ENCODE peak calls at places on chromosomes 4 and X, in eight cellular contexts. S, V, X, Z, R, D, B and Q are unnamed samples. For H3K4me1, the result is how much of the 10 kb centered on the place peaks cover.

GRCh38 chrX:118569676-118570075 is 74.1 kb downstream of the DOCK11 start:
- DNase-seq in S (no peak), V (no peak), X (no peak), Z (no peak), R (no peak), D (peak), B (no peak), Q (no peak)

GRCh38 chr4:176475091-176475490 is 155.3 kb downstream of the SPCS3 start:
- DNase-seq in S (no peak), V (no peak), X (no peak), Z (no peak), R (no peak), D (no peak), B (no peak), Q (no peak)

GRCh38 chr4:2827071-2827873 is 16.4 kb upstream of the ADD1 start:
- DNase-seq in S (no peak), V (no peak), X (no peak), Z (no peak), R (no peak), D (no peak), B (no peak), Q (no peak)

GRCh38 chr4:57320880-57321279 is 210.7 kb upstream of the IGFBP7 start:
- DNase-seq in S (no peak), V (no peak), X (no peak), Z (no peak), R (no peak), D (no peak), B (no peak), Q (no peak)

GRCh38 chr4:168541608-168541953 is 44.7 kb downstream of the PALLD start:
- DNase-seq in S (no peak), V (no peak), X (no peak), Z (no peak), R (no peak), D (no peak), B (no peak), Q (no peak)

GRCh38 chr4:90198086-90198847 is 71.1 kb downstream of the CCSER1 start:
- DNase-seq in S (no peak), V (no peak), X (no peak), Z (no peak), R (peak), D (no peak), B (no peak), Q (no peak)

GRCh38 chr4:182826391-182826790 is 90.8 kb downstream of the DCTD start:
- DNase-seq in S (no peak), V (no peak), X (no peak), Z (no peak), R (no peak), D (no peak), B (no peak), Q (no peak)

GRCh38 chrX:44580466-44580865 is 37.8 kb upstream of the FUNDC1 start:
- DNase-seq in S (no peak), V (no peak), X (no peak), Z (no peak), R (no peak), D (no peak), B (no peak), Q (no peak)

GRCh38 chrX:138745215-138745614 is 33.7 kb upstream of the FGF13 start:
- DNase-seq in S (peak), V (no peak), X (peak), Z (no peak), R (peak), D (peak), B (peak), Q (no peak)

GRCh38 chrX:35380808-35381700 is 417.1 kb upstream of the MAGEB16 start:
- DNase-seq in S (no peak), V (no peak), X (no peak), Z (no peak), R (peak), D (peak), B (peak), Q (no peak)

GRCh38 chrX:37722595-37722994 is 37.0 kb downstream of the XK start:
- DNase-seq in S (no peak), V (no peak), X (no peak), Z (no peak), R (no peak), D (no peak), B (no peak), Q (no peak)

GRCh38 chr4:1048781-1049590 is 37.6 kb downstream of the FGFRL1 start:
- DNase-seq in S (peak), V (no peak), X (no peak), Z (no peak), R (no peak), D (no peak), B (peak), Q (no peak)

GRCh38 chr4:121800638-121800960 is 524 bp upstream of the EXOSC9 start:
- DNase-seq in S (no peak), V (no peak), X (no peak), Z (no peak), R (no peak), D (no peak), B (no peak), Q (no peak)

GRCh38 chrX:53686151-53686885 is at the start of gene HUWE1:
- DNase-seq in S (peak), V (peak), X (peak), Z (peak), R (peak), D (peak), B (peak), Q (peak)

GRCh38 chr4:8886625-8887406 is 15.2 kb upstream of the HMX1 start:
- DNase-seq in S (no peak), V (no peak), X (no peak), Z (no peak), R (no peak), D (no peak), B (no peak), Q (no peak)

GRCh38 chrX:46589977-46590723 is 16.6 kb downstream of the CHST7 start:
- DNase-seq in S (no peak), V (no peak), X (no peak), Z (no peak), R (no peak), D (no peak), B (peak), Q (no peak)

GRCh38 chr4:145034727-145035211 is 63.2 kb downstream of the ANAPC10 start:
- DNase-seq in S (no peak), V (no peak), X (no peak), Z (no peak), R (no peak), D (no peak), B (no peak), Q (no peak)

GRCh38 chrX:40109288-40110008 is 11.7 kb upstream of the BCOR start:
- DNase-seq in S (peak), V (peak), X (peak), Z (no peak), R (peak), D (peak), B (peak), Q (peak)

GRCh38 chr4:7301846-7302630 is 109.7 kb downstream of the SORCS2 start:
- DNase-seq in S (no peak), V (no peak), X (no peak), Z (no peak), R (no peak), D (no peak), B (no peak), Q (no peak)

GRCh38 chr4:73661646-73662119 is 41.4 kb upstream of the RASSF6 start:
- DNase-seq in S (no peak), V (no peak), X (no peak), Z (no peak), R (no peak), D (no peak), B (no peak), Q (no peak)

GRCh38 chrX:12894074-12894691 is 12.2 kb upstream of the TLR8 start:
- DNase-seq in S (no peak), V (no peak), X (peak), Z (peak), R (peak), D (peak), B (no peak), Q (no peak)

GRCh38 chr4:6775746-6776145 is 6.8 kb upstream of the KIAA0232 start:
- DNase-seq in S (no peak), V (no peak), X (no peak), Z (no peak), R (no peak), D (no peak), B (no peak), Q (no peak)

GRCh38 chr4:156583265-156583664 is 388.3 kb downstream of the PDGFC start:
- DNase-seq in S (no peak), V (no peak), X (no peak), Z (no peak), R (no peak), D (no peak), B (no peak), Q (no peak)

GRCh38 chrX:101117701-101118100 is 19.7 kb downstream of the CENPI start:
- DNase-seq in S (no peak), V (no peak), X (no peak), Z (no peak), R (no peak), D (no peak), B (no peak), Q (no peak)

GRCh38 chr4:178086324-178086723 is 644.1 kb upstream of the AGA start:
- DNase-seq in S (peak), V (no peak), X (no peak), Z (no peak), R (peak), D (no peak), B (no peak), Q (no peak)

GRCh38 chr4:87849612-87850011 is 16.8 kb downstream of the MEPE start:
- DNase-seq in S (no peak), V (no peak), X (no peak), Z (no peak), R (no peak), D (no peak), B (no peak), Q (no peak)

GRCh38 chr4:94757192-94758140 is at the start of gene BMPR1B:
- DNase-seq in S (peak), V (no peak), X (no peak), Z (no peak), R (peak), D (no peak), B (peak), Q (peak)

GRCh38 chr4:15006416-15007024 is 4.2 kb downstream of the CPEB2 start:
- DNase-seq in S (no peak), V (no peak), X (no peak), Z (no peak), R (no peak), D (peak), B (no peak), Q (no peak)

GRCh38 chrX:101097546-101098453 is at the start of gene CENPI:
- DNase-seq in S (peak), V (peak), X (peak), Z (peak), R (peak), D (peak), B (peak), Q (peak)

GRCh38 chr4:119394826-119395225 is 72.9 kb upstream of the FABP2 start:
- DNase-seq in S (peak), V (no peak), X (no peak), Z (no peak), R (peak), D (no peak), B (no peak), Q (no peak)

GRCh38 chr4:61583696-61584095 is 383.6 kb downstream of the ADGRL3 start:
- DNase-seq in S (no peak), V (no peak), X (no peak), Z (no peak), R (no peak), D (no peak), B (no peak), Q (no peak)

GRCh38 chrX:45757272-45757671 is 556.6 kb upstream of the DIPK2B start:
- DNase-seq in S (no peak), V (no peak), X (no peak), Z (no peak), R (no peak), D (no peak), B (no peak), Q (no peak)

GRCh38 chrX:116667760-116668159 is 205.0 kb upstream of the CT83 start:
- DNase-seq in S (no peak), V (no peak), X (no peak), Z (no peak), R (no peak), D (no peak), B (peak), Q (no peak)

GRCh38 chr4:98546910-98547544 is 111.4 kb downstream of the TSPAN5 start:
- DNase-seq in S (no peak), V (peak), X (no peak), Z (no peak), R (peak), D (no peak), B (no peak), Q (peak)

GRCh38 chr4:76212851-76213414 is 691 bp downstream of the SCARB2 start:
- DNase-seq in S (no peak), V (no peak), X (peak), Z (peak), R (peak), D (peak), B (no peak), Q (no peak)

GRCh38 chr4:24174622-24175021 is 284.8 kb upstream of the PPARGC1A start:
- DNase-seq in S (no peak), V (no peak), X (no peak), Z (no peak), R (no peak), D (no peak), B (no peak), Q (no peak)

GRCh38 chr4:60201052-60201673 is 999.0 kb upstream of the ADGRL3 start:
- DNase-seq in S (peak), V (peak), X (peak), Z (no peak), R (peak), D (peak), B (peak), Q (no peak)

GRCh38 chr4:123450393-123450792 is 53.8 kb downstream of the SPRY1 start:
- DNase-seq in S (no peak), V (no peak), X (no peak), Z (no peak), R (no peak), D (no peak), B (no peak), Q (no peak)
- H3K4me1 ChIP-seq in S (under half), V (under half), X (under half), Z (under half), R (under half), D (under half), B (under half), Q (under half)

DNA sequence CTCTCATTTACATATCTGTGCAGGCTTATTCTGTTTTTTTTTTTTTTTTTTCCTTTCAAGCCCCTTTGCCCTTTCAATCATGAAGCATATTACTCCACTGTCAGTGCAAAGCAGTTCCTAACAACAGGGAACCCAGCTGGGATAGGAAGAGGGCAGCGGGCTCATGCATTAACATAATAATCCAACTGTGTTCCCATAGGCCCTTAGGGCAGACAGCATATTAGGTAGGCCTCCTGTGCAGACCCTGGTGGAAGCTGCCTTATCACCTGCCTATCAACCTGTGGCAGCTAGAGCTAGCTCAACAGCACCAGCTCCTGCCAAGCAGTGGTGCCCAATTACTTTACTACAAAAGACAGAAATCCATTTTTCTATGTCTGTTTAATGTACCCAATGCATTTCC is 49.3 kb downstream of the SLC10A7 start:
- DNase-seq in S (peak), V (no peak), X (no peak), Z (no peak), R (peak), D (no peak), B (no peak), Q (no peak)
- H3K4me3 ChIP-seq in S (no peak), V (no peak), X (no peak), Z (no peak), R (no peak), D (no peak), B (no peak), Q (no peak)

DNA sequence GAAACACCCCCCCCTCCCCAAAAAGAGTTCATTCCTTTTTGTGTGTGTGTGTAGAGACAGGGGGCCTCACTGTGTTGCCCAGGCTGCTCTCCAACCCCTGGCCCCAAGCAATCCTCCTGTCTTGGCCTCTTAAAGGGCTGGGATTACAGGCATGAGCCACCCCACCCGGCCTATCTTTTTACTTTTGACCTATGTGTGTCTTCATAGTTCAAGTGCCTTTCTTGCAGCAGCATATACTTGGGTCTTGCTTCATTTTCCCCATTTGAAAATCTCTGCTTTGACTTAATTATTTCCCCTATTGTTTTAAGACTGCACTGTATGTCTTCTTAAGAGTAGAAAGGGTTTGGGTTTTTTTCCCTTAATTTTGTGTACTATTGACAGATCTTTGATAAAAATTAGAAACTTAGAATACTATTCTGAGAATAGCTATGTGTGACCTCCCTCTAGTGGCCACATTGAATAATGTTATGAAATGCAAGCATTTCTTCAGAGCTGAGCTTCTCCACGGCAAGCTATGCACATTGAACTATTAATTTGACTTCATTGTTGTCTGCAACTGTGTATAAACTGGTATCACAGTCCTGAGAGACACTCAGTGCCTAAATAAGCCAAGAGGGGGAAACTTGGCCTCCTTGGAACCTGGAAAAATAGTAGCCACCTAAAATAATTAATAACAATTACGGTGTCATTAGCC is 8.7 kb upstream of the SLC25A4 start:
- DNase-seq in S (no peak), V (no peak), X (no peak), Z (no peak), R (peak), D (peak), B (peak), Q (no peak)
- H3K4me1 ChIP-seq in S (under half), V (under half), X (under half), Z (under half), R (under half), D (under half), B (under half), Q (under half)

DNA sequence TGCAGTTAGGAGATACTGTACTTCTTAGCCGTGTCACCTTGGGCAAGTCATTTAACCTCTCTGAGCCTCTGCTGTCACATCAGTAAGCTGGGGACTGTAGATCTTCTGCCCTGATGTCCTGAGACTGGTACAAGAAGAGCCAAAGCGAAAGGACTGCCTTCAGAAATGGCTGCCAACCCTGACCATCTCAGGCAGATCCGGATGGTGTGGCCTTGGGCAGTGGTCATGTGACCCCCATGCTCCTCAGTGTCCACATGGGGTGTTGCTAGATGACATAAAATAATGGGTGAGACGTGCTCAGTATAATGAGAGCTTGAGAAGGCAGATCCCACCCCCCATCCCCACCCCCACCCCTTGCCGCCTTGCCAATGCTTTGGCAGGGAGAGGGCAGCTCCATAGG is 60.4 kb upstream of the MTM1 start:
- DNase-seq in S (no peak), V (no peak), X (no peak), Z (no peak), R (no peak), D (no peak), B (peak), Q (no peak)
- H3K4me3 ChIP-seq in S (no peak), V (no peak), X (no peak), Z (no peak), R (peak), D (no peak), B (no peak), Q (no peak)

GRCh38 chrX:130047416-130047815 is 62.9 kb downstream of the ELF4 start:
- DNase-seq in S (no peak), V (no peak), X (no peak), Z (no peak), R (peak), D (no peak), B (no peak), Q (no peak)
- H3K4me1 ChIP-seq in S (under half), V (under half), X (under half), Z (under half), R (under half), D (under half), B (under half), Q (under half)

GRCh38 chrX:48688531-48689142 is 5.0 kb downstream of the WAS start:
- DNase-seq in S (no peak), V (no peak), X (no peak), Z (no peak), R (no peak), D (no peak), B (no peak), Q (no peak)

GRCh38 chrX:48685416-48685815 is 1.8 kb downstream of the WAS start:
- DNase-seq in S (no peak), V (no peak), X (no peak), Z (no peak), R (no peak), D (no peak), B (no peak), Q (no peak)

GRCh38 chrX:48681539-48682183 is 1.9 kb upstream of the WAS start:
- DNase-seq in S (no peak), V (no peak), X (no peak), Z (no peak), R (no peak), D (no peak), B (no peak), Q (no peak)

GRCh38 chrX:48684134-48684533 is 535 bp downstream of the WAS start:
- DNase-seq in S (no peak), V (no peak), X (no peak), Z (no peak), R (no peak), D (no peak), B (no peak), Q (no peak)

DNA sequence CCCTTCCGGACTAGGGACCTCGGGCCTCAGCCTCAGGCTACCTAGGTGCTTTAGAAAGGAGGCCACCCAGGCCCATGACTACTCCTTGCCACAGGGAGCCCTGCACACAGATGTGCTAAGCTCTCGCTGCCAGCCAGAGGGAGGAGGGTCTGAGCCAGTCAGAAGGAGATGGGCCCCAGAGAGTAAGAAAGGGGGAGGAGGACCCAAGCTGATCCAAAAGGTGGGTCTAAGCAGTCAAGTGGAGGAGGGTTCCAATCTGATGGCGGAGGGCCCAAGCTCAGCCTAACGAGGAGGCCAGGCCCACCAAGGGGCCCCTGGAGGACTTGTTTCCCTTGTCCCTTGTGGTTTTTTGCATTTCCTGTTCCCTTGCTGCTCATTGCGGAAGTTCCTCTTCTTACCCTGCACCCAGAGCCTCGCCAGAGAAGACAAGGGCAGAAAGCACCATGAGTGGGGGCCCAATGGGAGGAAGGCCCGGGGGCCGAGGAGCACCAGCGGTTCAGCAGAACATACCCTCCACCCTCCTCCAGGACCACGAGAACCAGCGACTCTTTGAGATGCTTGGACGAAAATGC is at the start of gene WAS:
- DNase-seq in S (no peak), V (no peak), X (no peak), Z (peak), R (no peak), D (peak), B (peak), Q (no peak)
- H3K4me3 ChIP-seq in S (no peak), V (peak), X (peak), Z (peak), R (no peak), D (peak), B (no peak), Q (no peak)